ENCODE peak calls at places on chromosomes 6 and 20, in five cellular contexts. X, T, S, J and C are unnamed samples.

GRCh38 chr6:34535199-34535598 is 20.9 kb downstream of the SPDEF start:
- DNase-seq in S (no peak), X (no peak), J (no peak), T (no peak), C (no peak)

GRCh38 chr6:107653183-107653580 is 163.3 kb downstream of the SOBP start:
- DNase-seq in X (no peak), J (no peak), S (no peak), T (no peak), C (no peak)

GRCh38 chr6:47579040-47579439 is 101.5 kb downstream of the CD2AP start:
- DNase-seq in X (no peak), J (no peak), T (no peak), S (no peak), C (no peak)

GRCh38 chr20:38354227-38354626 is 7.9 kb downstream of the LBP start:
- DNase-seq in X (no peak), J (no peak), S (no peak), T (no peak), C (no peak)

GRCh38 chr20:17344775-17345174 is 117.9 kb downstream of the PCSK2 start:
- DNase-seq in J (no peak), T (no peak), X (no peak), S (no peak), C (no peak)

GRCh38 chr6:106136845-106137244 is 50.7 kb downstream of the PRDM1 start:
- DNase-seq in X (no peak), J (no peak), S (no peak), T (no peak), C (no peak)

GRCh38 chr6:2653369-2654032 is 97.2 kb downstream of the MYLK4 start:
- DNase-seq in S (no peak), J (no peak), T (no peak), X (no peak), C (no peak)

GRCh38 chr6:23218751-23219150 is 649.4 kb downstream of the HDGFL1 start:
- DNase-seq in T (no peak), J (no peak), X (no peak), S (no peak), C (no peak)

GRCh38 chr6:24752917-24753486 is 21.7 kb upstream of the GMNN start:
- DNase-seq in S (no peak), J (no peak), T (no peak), X (no peak), C (no peak)

GRCh38 chr6:24658573-24659511 is 7.9 kb downstream of the TDP2 start:
- DNase-seq in S (peak), T (no peak), X (no peak), J (no peak), C (no peak)

GRCh38 chr6:134402372-134402984 is 84.6 kb upstream of the SGK1 start:
- DNase-seq in X (no peak), S (no peak), J (peak), T (no peak), C (no peak)

GRCh38 chr6:13413906-13414555 is 73.4 kb downstream of the GFOD1 start:
- DNase-seq in X (peak), S (no peak), J (no peak), T (no peak), C (peak)

GRCh38 chr6:7974932-7975763 is 64.6 kb upstream of the TXNDC5 start:
- DNase-seq in J (no peak), T (peak), S (peak), X (no peak), C (peak)

GRCh38 chr6:131730264-131730663 is 19.4 kb upstream of the CTAGE9 start:
- DNase-seq in J (no peak), T (no peak), X (no peak), S (no peak), C (no peak)